ENCODE peak calls at places on chromosome 21, in ten cellular contexts. One of them, this sample, is unnamed. For H3K36me3 and H3K4me1, the result is how much of the 10 kb centered on the place peaks cover.

GRCh38 chr21:16640297-16641027 is 872.4 kb upstream of the CXADR start:
- DNase-seq in ovary: no peak
- DNase-seq in astrocyte: no peak
- DNase-seq in CD8-positive, alpha-beta T cell: no peak
- DNase-seq in tibial artery: no peak
- DNase-seq in IMR-90: no peak
- DNase-seq in fibroblast of lung: no peak
- DNase-seq in cardiac muscle cell: no peak
- DNase-seq in CD4-positive, alpha-beta memory T cell: no peak
- DNase-seq in neuronal stem cell: no peak
- DNase-seq in this sample: no peak

GRCh38 chr21:15124731-15125130 is 59.9 kb upstream of the NRIP1 start:
- DNase-seq in ovary: no peak
- DNase-seq in astrocyte: no peak
- DNase-seq in CD8-positive, alpha-beta T cell: no peak
- DNase-seq in tibial artery: no peak
- DNase-seq in IMR-90: no peak
- DNase-seq in fibroblast of lung: no peak
- DNase-seq in cardiac muscle cell: no peak
- DNase-seq in CD4-positive, alpha-beta memory T cell: no peak
- DNase-seq in neuronal stem cell: no peak
- DNase-seq in this sample: no peak

GRCh38 chr21:26956216-26956615 is 10.7 kb downstream of the ADAMTS5 start:
- DNase-seq in ovary: no peak
- DNase-seq in astrocyte: no peak
- DNase-seq in CD8-positive, alpha-beta T cell: no peak
- DNase-seq in tibial artery: no peak
- DNase-seq in IMR-90: no peak
- DNase-seq in fibroblast of lung: no peak
- DNase-seq in cardiac muscle cell: no peak
- DNase-seq in CD4-positive, alpha-beta memory T cell: no peak
- DNase-seq in neuronal stem cell: no peak
- DNase-seq in this sample: no peak

GRCh38 chr21:35982717-35983116 is 77.6 kb downstream of the SETD4 start:
- DNase-seq in ovary: no peak
- DNase-seq in astrocyte: no peak
- DNase-seq in CD8-positive, alpha-beta T cell: no peak
- DNase-seq in tibial artery: no peak
- DNase-seq in IMR-90: no peak
- DNase-seq in fibroblast of lung: no peak
- DNase-seq in cardiac muscle cell: no peak
- DNase-seq in CD4-positive, alpha-beta memory T cell: no peak
- DNase-seq in neuronal stem cell: no peak
- DNase-seq in this sample: no peak

GRCh38 chr21:20292280-20292679 is 705.9 kb upstream of the NCAM2 start:
- DNase-seq in ovary: no peak
- DNase-seq in astrocyte: no peak
- DNase-seq in CD8-positive, alpha-beta T cell: no peak
- DNase-seq in tibial artery: no peak
- DNase-seq in IMR-90: no peak
- DNase-seq in fibroblast of lung: no peak
- DNase-seq in cardiac muscle cell: no peak
- DNase-seq in CD4-positive, alpha-beta memory T cell: no peak
- DNase-seq in neuronal stem cell: no peak
- DNase-seq in this sample: no peak

GRCh38 chr21:23541571-23541970 is 2065.7 kb downstream of the MRPL39 start:
- DNase-seq in ovary: no peak
- DNase-seq in astrocyte: no peak
- DNase-seq in CD8-positive, alpha-beta T cell: no peak
- DNase-seq in tibial artery: no peak
- DNase-seq in IMR-90: no peak
- DNase-seq in fibroblast of lung: no peak
- DNase-seq in cardiac muscle cell: no peak
- DNase-seq in CD4-positive, alpha-beta memory T cell: no peak
- DNase-seq in neuronal stem cell: no peak
- DNase-seq in this sample: no peak

GRCh38 chr21:39258207-39258606 is 55.2 kb downstream of the BRWD1 start:
- DNase-seq in ovary: no peak
- DNase-seq in astrocyte: no peak
- DNase-seq in CD8-positive, alpha-beta T cell: no peak
- DNase-seq in tibial artery: no peak
- DNase-seq in IMR-90: no peak
- DNase-seq in fibroblast of lung: no peak
- DNase-seq in cardiac muscle cell: no peak
- DNase-seq in CD4-positive, alpha-beta memory T cell: no peak
- DNase-seq in neuronal stem cell: no peak
- DNase-seq in this sample: no peak

GRCh38 chr21:15291621-15292266 is 226.9 kb upstream of the NRIP1 start:
- DNase-seq in ovary: no peak
- DNase-seq in astrocyte: no peak
- DNase-seq in CD8-positive, alpha-beta T cell: no peak
- DNase-seq in tibial artery: no peak
- DNase-seq in IMR-90: no peak
- DNase-seq in fibroblast of lung: no peak
- DNase-seq in cardiac muscle cell: no peak
- DNase-seq in CD4-positive, alpha-beta memory T cell: no peak
- DNase-seq in neuronal stem cell: no peak
- DNase-seq in this sample: no peak

DNA sequence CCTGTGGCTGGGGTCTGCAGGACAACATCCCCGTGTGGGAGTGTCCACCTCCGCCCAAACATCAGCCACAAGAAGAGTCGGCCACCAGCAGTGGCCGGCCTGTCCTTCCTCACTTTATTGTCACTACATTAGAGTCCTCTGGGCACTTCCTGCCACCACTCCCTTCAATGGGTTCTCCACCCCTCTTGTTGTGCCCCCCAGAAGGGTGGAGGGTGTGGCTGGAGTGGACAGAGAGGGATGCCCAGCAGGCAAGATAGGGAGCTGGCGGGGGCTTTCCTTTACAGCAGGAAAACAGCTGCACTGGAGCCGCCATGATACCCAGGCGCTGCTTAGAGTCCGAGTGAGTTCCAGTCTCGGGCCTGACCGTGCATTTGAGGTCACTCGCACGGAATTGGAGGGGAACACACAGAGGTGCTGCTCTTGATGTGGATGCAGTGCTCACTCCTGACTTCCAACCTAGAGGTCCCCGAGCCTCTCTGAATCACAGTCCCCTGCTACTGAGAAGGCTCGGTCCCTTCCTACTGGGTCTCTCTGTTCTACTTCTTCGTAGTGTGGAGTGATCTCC is 40.7 kb downstream of the VPS26C start:
- DNase-seq in ovary: no peak
- DNase-seq in astrocyte: no peak
- DNase-seq in CD8-positive, alpha-beta T cell: no peak
- DNase-seq in tibial artery: no peak
- DNase-seq in IMR-90: no peak
- DNase-seq in fibroblast of lung: no peak
- DNase-seq in cardiac muscle cell: no peak
- DNase-seq in CD4-positive, alpha-beta memory T cell: no peak
- DNase-seq in neuronal stem cell: no peak
- DNase-seq in this sample: no peak
- H3K36me3 ChIP-seq in ovary: under half
- H3K36me3 ChIP-seq in astrocyte: under half
- H3K36me3 ChIP-seq in CD8-positive, alpha-beta T cell: under half
- H3K36me3 ChIP-seq in tibial artery: half or more
- H3K36me3 ChIP-seq in IMR-90: half or more
- H3K36me3 ChIP-seq in fibroblast of lung: under half
- H3K36me3 ChIP-seq in cardiac muscle cell: under half
- H3K36me3 ChIP-seq in CD4-positive, alpha-beta memory T cell: under half
- H3K36me3 ChIP-seq in neuronal stem cell: under half
- H3K36me3 ChIP-seq in this sample: under half

GRCh38 chr21:32378956-32379355 is 13.9 kb downstream of the URB1 start:
- DNase-seq in ovary: no peak
- DNase-seq in astrocyte: no peak
- DNase-seq in CD8-positive, alpha-beta T cell: no peak
- DNase-seq in tibial artery: no peak
- DNase-seq in IMR-90: no peak
- DNase-seq in fibroblast of lung: no peak
- DNase-seq in cardiac muscle cell: no peak
- DNase-seq in CD4-positive, alpha-beta memory T cell: no peak
- DNase-seq in neuronal stem cell: no peak
- DNase-seq in this sample: no peak
- H3K27ac ChIP-seq in ovary: no peak
- H3K27ac ChIP-seq in astrocyte: no peak
- H3K27ac ChIP-seq in CD8-positive, alpha-beta T cell: no peak
- H3K27ac ChIP-seq in tibial artery: peak
- H3K27ac ChIP-seq in IMR-90: no peak
- H3K27ac ChIP-seq in fibroblast of lung: no peak
- H3K27ac ChIP-seq in cardiac muscle cell: no peak
- H3K27ac ChIP-seq in CD4-positive, alpha-beta memory T cell: no peak
- H3K27ac ChIP-seq in neuronal stem cell: no peak
- H3K27ac ChIP-seq in this sample: no peak

GRCh38 chr21:42230636-42231035 is 11.7 kb downstream of the ABCG1 start:
- DNase-seq in ovary: no peak
- DNase-seq in astrocyte: no peak
- DNase-seq in CD8-positive, alpha-beta T cell: no peak
- DNase-seq in tibial artery: no peak
- DNase-seq in IMR-90: no peak
- DNase-seq in fibroblast of lung: no peak
- DNase-seq in cardiac muscle cell: no peak
- DNase-seq in CD4-positive, alpha-beta memory T cell: no peak
- DNase-seq in neuronal stem cell: no peak
- DNase-seq in this sample: no peak

GRCh38 chr21:42229676-42230075 is 10.7 kb downstream of the ABCG1 start:
- DNase-seq in ovary: no peak
- DNase-seq in astrocyte: no peak
- DNase-seq in CD8-positive, alpha-beta T cell: no peak
- DNase-seq in tibial artery: no peak
- DNase-seq in IMR-90: no peak
- DNase-seq in fibroblast of lung: no peak
- DNase-seq in cardiac muscle cell: no peak
- DNase-seq in CD4-positive, alpha-beta memory T cell: no peak
- DNase-seq in neuronal stem cell: no peak
- DNase-seq in this sample: no peak

GRCh38 chr21:42232176-42232825 is 13.4 kb downstream of the ABCG1 start:
- DNase-seq in ovary: no peak
- DNase-seq in astrocyte: no peak
- DNase-seq in CD8-positive, alpha-beta T cell: peak
- DNase-seq in tibial artery: no peak
- DNase-seq in IMR-90: no peak
- DNase-seq in fibroblast of lung: no peak
- DNase-seq in cardiac muscle cell: no peak
- DNase-seq in CD4-positive, alpha-beta memory T cell: no peak
- DNase-seq in neuronal stem cell: no peak
- DNase-seq in this sample: no peak

GRCh38 chr21:42233067-42233981 is 14.4 kb downstream of the ABCG1 start:
- DNase-seq in ovary: peak
- DNase-seq in astrocyte: no peak
- DNase-seq in CD8-positive, alpha-beta T cell: peak
- DNase-seq in tibial artery: peak
- DNase-seq in IMR-90: peak
- DNase-seq in fibroblast of lung: no peak
- DNase-seq in cardiac muscle cell: peak
- DNase-seq in CD4-positive, alpha-beta memory T cell: peak
- DNase-seq in neuronal stem cell: no peak
- DNase-seq in this sample: peak

DNA sequence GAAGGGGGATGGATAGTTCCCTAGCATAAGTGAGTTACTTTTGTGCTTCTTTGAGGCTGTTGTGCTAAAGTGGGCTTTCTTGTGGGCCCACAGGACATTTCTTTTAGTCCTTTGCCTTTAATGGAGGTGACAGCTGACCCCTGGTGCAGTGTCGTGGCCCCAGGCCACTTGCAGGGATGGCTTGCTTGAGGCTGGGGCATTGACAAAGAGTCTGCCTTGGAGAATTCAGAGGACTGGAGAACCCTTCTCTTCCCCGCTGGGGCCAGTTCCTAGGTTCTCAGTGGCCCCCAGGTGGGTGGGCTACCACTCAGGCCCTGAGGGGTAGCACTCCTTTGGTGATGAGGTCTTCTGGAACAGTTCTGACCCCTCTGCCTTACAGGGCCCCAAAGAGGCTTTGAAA is 12.8 kb downstream of the ABCG1 start:
- DNase-seq in ovary: no peak
- DNase-seq in astrocyte: no peak
- DNase-seq in CD8-positive, alpha-beta T cell: no peak
- DNase-seq in tibial artery: no peak
- DNase-seq in IMR-90: no peak
- DNase-seq in fibroblast of lung: no peak
- DNase-seq in cardiac muscle cell: no peak
- DNase-seq in CD4-positive, alpha-beta memory T cell: no peak
- DNase-seq in neuronal stem cell: no peak
- DNase-seq in this sample: no peak
- H3K4me1 ChIP-seq in ovary: under half
- H3K4me1 ChIP-seq in astrocyte: under half
- H3K4me1 ChIP-seq in CD8-positive, alpha-beta T cell: half or more
- H3K4me1 ChIP-seq in tibial artery: under half
- H3K4me1 ChIP-seq in IMR-90: under half
- H3K4me1 ChIP-seq in fibroblast of lung: under half
- H3K4me1 ChIP-seq in cardiac muscle cell: under half
- H3K4me1 ChIP-seq in CD4-positive, alpha-beta memory T cell: half or more
- H3K4me1 ChIP-seq in neuronal stem cell: under half
- H3K4me1 ChIP-seq in this sample: half or more

GRCh38 chr21:33424214-33424613 is 21.0 kb downstream of the IFNGR2 start:
- DNase-seq in ovary: no peak
- DNase-seq in astrocyte: no peak
- DNase-seq in CD8-positive, alpha-beta T cell: no peak
- DNase-seq in tibial artery: no peak
- DNase-seq in IMR-90: no peak
- DNase-seq in fibroblast of lung: no peak
- DNase-seq in cardiac muscle cell: no peak
- DNase-seq in CD4-positive, alpha-beta memory T cell: no peak
- DNase-seq in neuronal stem cell: no peak
- DNase-seq in this sample: no peak

GRCh38 chr21:33419538-33420123 is 16.4 kb downstream of the IFNGR2 start:
- DNase-seq in ovary: no peak
- DNase-seq in astrocyte: no peak
- DNase-seq in CD8-positive, alpha-beta T cell: no peak
- DNase-seq in tibial artery: no peak
- DNase-seq in IMR-90: peak
- DNase-seq in fibroblast of lung: no peak
- DNase-seq in cardiac muscle cell: peak
- DNase-seq in CD4-positive, alpha-beta memory T cell: no peak
- DNase-seq in neuronal stem cell: no peak
- DNase-seq in this sample: no peak

GRCh38 chr21:33418686-33419085 is 15.5 kb downstream of the IFNGR2 start:
- DNase-seq in ovary: peak
- DNase-seq in astrocyte: no peak
- DNase-seq in CD8-positive, alpha-beta T cell: no peak
- DNase-seq in tibial artery: peak
- DNase-seq in IMR-90: no peak
- DNase-seq in fibroblast of lung: no peak
- DNase-seq in cardiac muscle cell: peak
- DNase-seq in CD4-positive, alpha-beta memory T cell: no peak
- DNase-seq in neuronal stem cell: no peak
- DNase-seq in this sample: no peak

GRCh38 chr21:33425825-33426224 is 22.6 kb downstream of the IFNGR2 start:
- DNase-seq in ovary: no peak
- DNase-seq in astrocyte: no peak
- DNase-seq in CD8-positive, alpha-beta T cell: no peak
- DNase-seq in tibial artery: no peak
- DNase-seq in IMR-90: peak
- DNase-seq in fibroblast of lung: no peak
- DNase-seq in cardiac muscle cell: no peak
- DNase-seq in CD4-positive, alpha-beta memory T cell: no peak
- DNase-seq in neuronal stem cell: no peak
- DNase-seq in this sample: no peak

DNA sequence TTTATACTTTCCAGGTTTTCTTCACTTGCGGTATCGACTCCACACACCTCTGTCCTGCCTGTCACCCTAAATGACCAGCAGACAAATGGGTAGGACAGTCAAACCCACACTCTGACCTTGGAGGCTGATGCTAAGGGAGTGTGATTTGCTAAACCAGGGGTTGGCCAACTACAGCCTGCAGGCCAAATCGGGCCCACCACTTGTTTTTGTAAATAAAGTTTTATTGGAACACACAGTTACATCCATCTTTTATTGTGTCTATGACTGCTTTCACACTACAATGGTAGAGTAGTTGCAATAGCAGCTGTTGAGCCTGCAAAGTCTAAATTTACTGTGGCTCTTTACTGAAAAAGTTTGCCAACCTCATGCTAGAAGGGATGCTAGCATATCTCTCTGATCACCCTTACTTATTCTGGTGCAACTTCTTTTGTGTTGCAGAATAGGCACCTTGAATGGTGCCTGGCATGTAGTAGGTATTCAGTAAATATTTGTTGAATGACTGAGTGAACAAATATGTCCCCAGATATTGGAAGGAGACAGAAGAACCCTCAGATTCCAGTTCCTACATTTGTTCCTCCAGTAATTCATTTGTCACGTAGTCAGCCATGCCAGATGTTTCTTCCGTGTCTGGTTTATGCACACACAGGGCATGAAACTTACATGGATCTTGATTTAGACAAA is 18.6 kb downstream of the IFNGR2 start:
- DNase-seq in ovary: no peak
- DNase-seq in astrocyte: no peak
- DNase-seq in CD8-positive, alpha-beta T cell: no peak
- DNase-seq in tibial artery: no peak
- DNase-seq in IMR-90: no peak
- DNase-seq in fibroblast of lung: no peak
- DNase-seq in cardiac muscle cell: no peak
- DNase-seq in CD4-positive, alpha-beta memory T cell: no peak
- DNase-seq in neuronal stem cell: no peak
- DNase-seq in this sample: no peak
- H3K36me3 ChIP-seq in ovary: under half
- H3K36me3 ChIP-seq in astrocyte: under half
- H3K36me3 ChIP-seq in CD8-positive, alpha-beta T cell: under half
- H3K36me3 ChIP-seq in tibial artery: half or more
- H3K36me3 ChIP-seq in IMR-90: under half
- H3K36me3 ChIP-seq in fibroblast of lung: under half
- H3K36me3 ChIP-seq in cardiac muscle cell: under half
- H3K36me3 ChIP-seq in CD4-positive, alpha-beta memory T cell: under half
- H3K36me3 ChIP-seq in neuronal stem cell: under half
- H3K36me3 ChIP-seq in this sample: under half